ENCODE peak calls at places on chromosome 20, in five cellular contexts. Z, P, H, D and C are unnamed samples.
A peak's percentile ranks its signal among the peaks of the same experiment; 100 is the strongest.

GRCh38 chr20:14127831-14128230 is 132.5 kb downstream of the MACROD2 start:
- DNase-seq in H (no peak), D (no peak), Z (no peak), P (no peak), C (no peak)

GRCh38 chr20:37406010-37406998 is 60.4 kb downstream of the SRC start:
- DNase-seq in D (no peak), H (peak; percentile 65), Z (no peak), P (no peak), C (no peak)

GRCh38 chr20:10563935-10564492 is 109.8 kb downstream of the JAG1 start:
- DNase-seq in H (no peak), Z (no peak), P (no peak), D (no peak), C (no peak)

GRCh38 chr20:20411382-20411781 is 43.5 kb downstream of the INSM1 start:
- DNase-seq in Z (no peak), P (no peak), H (no peak), D (no peak), C (no peak)

GRCh38 chr20:19692100-19692499 is 66.0 kb upstream of the RIN2 start:
- DNase-seq in D (no peak), H (no peak), P (no peak), Z (peak; percentile 40), C (peak; percentile 55)

GRCh38 chr20:10313701-10314100 is 95.1 kb downstream of the SNAP25 start:
- DNase-seq in D (no peak), H (no peak), P (no peak), Z (peak; percentile 22), C (no peak)

GRCh38 chr20:25226433-25227316 is 21.2 kb upstream of the PYGB start:
- DNase-seq in P (peak; percentile 60), H (no peak), D (no peak), Z (no peak), C (no peak)

GRCh38 chr20:4602297-4602631 is 119.4 kb upstream of the PRND start:
- DNase-seq in P (no peak), D (no peak), Z (peak; percentile 19), H (no peak), C (peak; percentile 45)

GRCh38 chr20:19947611-19948264 is 69.4 kb upstream of the NAA20 start:
- DNase-seq in Z (peak; percentile 59), P (no peak), D (no peak), H (no peak), C (peak; percentile 66)

GRCh38 chr20:25514747-25515340 is 70.5 kb downstream of the NINL start:
- DNase-seq in Z (no peak), H (no peak), D (no peak), P (no peak), C (no peak)

GRCh38 chr20:19777981-19778380 is 19.9 kb downstream of the RIN2 start:
- DNase-seq in P (no peak), H (no peak), Z (no peak), D (no peak), C (no peak)

DNA sequence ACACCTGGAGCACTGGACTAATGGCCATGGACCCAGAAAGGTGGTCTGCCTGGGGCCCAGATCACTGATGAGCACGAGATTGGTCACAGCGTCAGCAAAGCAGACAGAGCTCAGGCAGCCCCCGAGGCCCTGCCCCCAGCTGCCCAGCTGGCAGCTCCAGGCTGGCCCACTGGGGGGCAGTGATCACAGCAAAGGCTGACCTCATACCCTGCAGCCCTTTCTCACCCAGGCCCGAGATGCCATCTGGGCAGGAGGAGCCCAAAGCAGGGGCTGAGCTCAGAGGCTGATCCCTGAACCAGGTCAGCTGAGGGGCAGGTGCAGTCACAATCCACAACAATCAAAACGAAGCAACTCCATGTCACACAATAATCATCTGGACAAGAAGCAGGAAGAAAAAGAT is 4.1 kb downstream of the MAP1LC3A start:
- DNase-seq in D (no peak), H (no peak), P (no peak), Z (no peak), C (peak; percentile 26)
- TF ChIP-seq CTCF in D (no peak), H (no peak), P (peak; percentile 54), Z (peak; percentile 52), C (peak; percentile 42)

GRCh38 chr20:50433001-50433400 is 77.2 kb upstream of the PTPN1 start:
- DNase-seq in H (no peak), Z (no peak), D (no peak), P (no peak), C (no peak)

GRCh38 chr20:50429412-50429811 is 80.8 kb upstream of the PTPN1 start:
- DNase-seq in H (no peak), P (no peak), Z (no peak), D (no peak), C (no peak)

GRCh38 chr20:50428463-50428828 is 81.7 kb upstream of the PTPN1 start:
- DNase-seq in D (no peak), Z (no peak), H (no peak), P (no peak), C (no peak)

GRCh38 chr20:50427740-50428462 is 82.3 kb upstream of the PTPN1 start:
- DNase-seq in H (no peak), P (no peak), D (no peak), Z (no peak), C (peak; percentile 72)

GRCh38 chr20:50431066-50431450 is 79.1 kb upstream of the PTPN1 start:
- DNase-seq in H (no peak), P (no peak), Z (no peak), D (no peak), C (no peak)
- H3K4me3 ChIP-seq in H (no peak overlapping the region), P (no peak overlapping the region), Z (no peak overlapping the region), D (no peak overlapping the region), C (no peak overlapping the region)

GRCh38 chr20:51560550-51561307 is 18.2 kb upstream of the NFATC2 start:
- DNase-seq in D (no peak), P (no peak), H (no peak), Z (no peak), C (no peak)

GRCh38 chr20:51562027-51562333 is 19.5 kb upstream of the NFATC2 start:
- DNase-seq in P (no peak), Z (peak; percentile 59), D (no peak), H (no peak), C (no peak)

GRCh38 chr20:51563141-51563596 is 20.6 kb upstream of the NFATC2 start:
- DNase-seq in Z (no peak), H (no peak), P (no peak), D (no peak), C (no peak)

GRCh38 chr20:51563597-51564332 is 21.2 kb upstream of the NFATC2 start:
- DNase-seq in P (peak; percentile 51), Z (peak; percentile 95), D (peak; percentile 36), H (no peak), C (peak; percentile 80)

DNA sequence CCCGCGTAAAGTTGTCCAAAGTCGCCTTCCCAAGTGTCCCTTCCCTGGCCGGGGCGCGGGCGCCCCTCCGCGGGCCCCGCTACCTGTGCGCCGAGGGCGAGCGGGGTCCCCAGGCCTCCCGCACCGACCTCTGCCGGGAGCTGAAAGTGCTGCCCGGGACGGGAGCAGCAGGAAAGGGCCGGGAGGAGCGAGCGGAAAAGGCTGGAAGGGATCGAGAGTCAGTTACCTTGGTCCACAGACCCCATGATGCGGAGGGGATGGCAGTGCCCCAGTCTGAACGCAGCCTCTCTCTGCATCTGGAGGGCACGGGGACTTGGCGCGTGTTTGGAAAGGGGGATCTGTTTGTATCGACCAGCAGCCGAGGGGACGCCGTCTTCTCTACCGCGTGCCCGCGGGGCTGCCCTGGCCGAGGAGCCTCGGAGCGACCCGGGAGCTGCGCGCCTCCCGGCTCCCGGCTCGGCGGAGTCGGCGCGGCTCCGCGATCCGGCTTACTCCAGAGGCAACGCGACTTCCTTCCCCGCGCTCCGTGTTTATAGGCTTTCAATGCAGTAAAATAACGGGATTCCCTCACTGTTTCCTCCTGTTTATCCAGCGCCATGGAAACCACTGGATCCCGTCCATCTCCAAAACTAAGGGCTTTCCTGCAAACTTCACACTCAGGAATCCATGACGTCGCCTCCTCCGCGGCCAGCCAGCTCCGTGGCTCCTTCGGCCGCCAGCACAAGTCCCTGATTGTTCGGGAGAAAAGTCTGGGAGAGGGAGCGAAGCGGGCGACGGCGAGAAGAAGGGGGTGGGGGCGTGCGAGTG is 20.0 kb upstream of the NFATC2 start:
- DNase-seq in Z (peak; percentile 97), P (peak; percentile 55), D (peak; percentile 60), H (no peak), C (peak; percentile 95)
- TF ChIP-seq CTCF in Z (no peak), P (peak; percentile 21), D (no peak), H (no peak), C (no peak)

GRCh38 chr20:57396638-57397003 is 5.4 kb downstream of the RBM38 start:
- DNase-seq in H (no peak), P (no peak), Z (no peak), D (no peak), C (no peak)

GRCh38 chr20:57397004-57397692 is 6.0 kb downstream of the RBM38 start:
- DNase-seq in D (no peak), P (peak; percentile 24), H (no peak), Z (no peak), C (no peak)

GRCh38 chr20:57398901-57399535 is 7.8 kb downstream of the RBM38 start:
- DNase-seq in Z (no peak), H (no peak), D (no peak), P (peak; percentile 32), C (no peak)

GRCh38 chr20:57398231-57398821 is 7.1 kb downstream of the RBM38 start:
- DNase-seq in P (peak; percentile 68), H (no peak), Z (no peak), D (no peak), C (no peak)

GRCh38 chr20:57397693-57398108 is 6.5 kb downstream of the RBM38 start:
- DNase-seq in Z (no peak), H (no peak), P (peak; percentile 65), D (no peak), C (no peak)
- H3K4me3 ChIP-seq in Z (no peak overlapping the region), H (no peak overlapping the region), P (peak overlapping the region; percentile 6), D (no peak overlapping the region), C (no peak overlapping the region)

DNA sequence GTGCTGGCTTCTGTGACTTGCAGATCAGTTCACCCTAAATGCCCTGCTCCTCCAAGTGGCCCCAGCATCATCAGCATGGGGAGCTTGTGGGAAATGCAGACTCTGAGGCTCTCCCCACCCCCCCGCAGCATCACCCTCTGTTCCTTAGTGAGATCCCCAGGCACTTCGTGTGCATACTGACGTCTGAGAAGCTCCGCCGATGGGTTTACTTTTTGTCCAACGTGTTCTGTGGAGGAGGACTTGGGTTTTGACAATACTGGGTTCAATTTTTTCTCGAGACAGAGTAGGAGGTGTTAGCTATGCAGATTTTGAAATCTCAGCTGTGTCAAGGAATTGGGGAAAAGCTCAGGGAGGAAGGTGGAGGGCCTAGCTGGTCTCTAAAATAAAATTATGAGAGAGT is 38.3 kb upstream of the ZNF831 start:
- DNase-seq in P (no peak), H (no peak), D (no peak), Z (no peak), C (no peak)
- TF ChIP-seq CTCF in P (no peak), H (no peak), D (no peak), Z (no peak), C (no peak)

DNA sequence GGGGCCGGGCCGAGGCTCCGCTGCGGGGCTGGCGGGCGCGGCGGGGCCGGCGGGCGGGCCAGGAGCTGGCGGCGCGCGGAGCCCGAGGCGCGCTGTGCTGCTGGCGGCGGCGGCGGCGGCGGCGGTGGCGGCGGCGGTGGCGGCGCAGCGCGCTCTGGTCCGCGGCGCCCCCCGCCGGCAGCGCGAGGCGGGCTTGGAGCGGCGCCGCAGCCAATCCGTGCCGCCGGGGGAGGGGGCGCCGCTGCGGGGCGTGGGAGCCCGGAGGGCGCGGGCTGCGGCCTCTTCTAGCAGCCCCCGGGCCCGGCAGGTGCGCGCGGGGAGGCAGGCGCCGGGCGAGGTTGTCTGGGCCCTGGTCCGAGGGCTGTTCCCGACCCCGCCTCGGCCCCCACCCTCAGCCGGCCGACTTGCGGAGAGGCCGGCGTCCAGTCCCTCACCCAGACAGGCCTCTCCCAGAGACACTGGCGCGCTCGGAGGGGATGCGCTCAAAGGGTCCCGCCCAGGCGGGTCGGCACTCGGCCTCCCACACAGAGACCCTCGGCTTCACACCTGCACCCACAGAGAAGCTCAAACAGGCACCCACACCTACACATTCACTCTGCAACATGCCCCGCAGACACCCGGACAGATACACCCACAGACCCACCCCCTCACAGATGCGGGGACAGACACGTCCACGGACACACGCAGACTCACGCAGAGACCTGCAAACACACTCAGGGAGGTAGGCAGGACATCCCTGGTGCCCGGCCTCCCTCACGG is at the start of gene RIMS4:
- DNase-seq in Z (no peak), D (no peak), H (no peak), P (no peak), C (no peak)
- H3K4me3 ChIP-seq in Z (no peak within 1 kb of the TSS), D (no peak within 1 kb of the TSS), H (no peak within 1 kb of the TSS), P (peak within 1 kb of the TSS; percentile 28), C (no peak within 1 kb of the TSS)